ENCODE peak calls at places on chromosome 16, in ten cellular contexts. One of them, this sample, is unnamed.
A peak's percentile ranks its signal among the peaks of the same experiment; 100 is the strongest.

GRCh38 chr16:89020068-89020924 is 43.3 kb upstream of the CBFA2T3 start:
- DNase-seq in WERI-Rb-1: no peak
- DNase-seq in fibroblast of pulmonary artery: no peak
- DNase-seq in AG04450: no peak
- DNase-seq in left ventricle myocardium inferior: peak; percentile 12
- DNase-seq in astrocyte of the cerebellum: no peak
- DNase-seq in stomach: no peak
- DNase-seq in bronchial epithelial cell: no peak
- DNase-seq in AG09309: no peak
- DNase-seq in BJ: no peak
- DNase-seq in this sample: no peak

GRCh38 chr16:11913425-11914079 is 2.2 kb downstream of the GSPT1 start:
- DNase-seq in bronchial epithelial cell: peak; percentile 71
- DNase-seq in stomach: no peak
- DNase-seq in AG09309: no peak
- DNase-seq in WERI-Rb-1: no peak
- DNase-seq in left ventricle myocardium inferior: no peak
- DNase-seq in fibroblast of pulmonary artery: no peak
- DNase-seq in AG04450: no peak
- DNase-seq in astrocyte of the cerebellum: no peak
- DNase-seq in BJ: no peak
- DNase-seq in this sample: no peak

GRCh38 chr16:86073763-86074493 is 175.0 kb downstream of the IRF8 start:
- DNase-seq in fibroblast of pulmonary artery: no peak
- DNase-seq in bronchial epithelial cell: no peak
- DNase-seq in AG04450: no peak
- DNase-seq in AG09309: no peak
- DNase-seq in stomach: no peak
- DNase-seq in BJ: no peak
- DNase-seq in left ventricle myocardium inferior: no peak
- DNase-seq in WERI-Rb-1: no peak
- DNase-seq in astrocyte of the cerebellum: no peak
- DNase-seq in this sample: no peak

GRCh38 chr16:69371564-69371963 is 14.2 kb downstream of the TERF2 start:
- DNase-seq in fibroblast of pulmonary artery: no peak
- DNase-seq in WERI-Rb-1: no peak
- DNase-seq in astrocyte of the cerebellum: no peak
- DNase-seq in bronchial epithelial cell: no peak
- DNase-seq in stomach: no peak
- DNase-seq in BJ: no peak
- DNase-seq in AG09309: no peak
- DNase-seq in AG04450: no peak
- DNase-seq in left ventricle myocardium inferior: no peak
- DNase-seq in this sample: no peak

GRCh38 chr16:27431773-27432599 is 30.0 kb downstream of the IL21R start:
- DNase-seq in astrocyte of the cerebellum: no peak
- DNase-seq in AG04450: no peak
- DNase-seq in fibroblast of pulmonary artery: no peak
- DNase-seq in WERI-Rb-1: no peak
- DNase-seq in bronchial epithelial cell: peak; percentile 82
- DNase-seq in stomach: peak; percentile 21
- DNase-seq in left ventricle myocardium inferior: no peak
- DNase-seq in AG09309: no peak
- DNase-seq in BJ: no peak
- DNase-seq in this sample: peak; percentile 17

GRCh38 chr16:61181982-61182381 is 854.3 kb downstream of the CDH8 start:
- DNase-seq in stomach: no peak
- DNase-seq in WERI-Rb-1: no peak
- DNase-seq in left ventricle myocardium inferior: no peak
- DNase-seq in AG04450: no peak
- DNase-seq in fibroblast of pulmonary artery: no peak
- DNase-seq in astrocyte of the cerebellum: no peak
- DNase-seq in AG09309: no peak
- DNase-seq in bronchial epithelial cell: no peak
- DNase-seq in BJ: no peak
- DNase-seq in this sample: no peak

GRCh38 chr16:56667581-56668571 is at the start of gene MT1G:
- DNase-seq in left ventricle myocardium inferior: peak; percentile 48
- DNase-seq in astrocyte of the cerebellum: no peak
- DNase-seq in stomach: peak; percentile 87
- DNase-seq in bronchial epithelial cell: no peak
- DNase-seq in BJ: no peak
- DNase-seq in AG09309: no peak
- DNase-seq in WERI-Rb-1: no peak
- DNase-seq in fibroblast of pulmonary artery: no peak
- DNase-seq in AG04450: no peak
- DNase-seq in this sample: peak; percentile 58

GRCh38 chr16:47944589-47944988 is 211.2 kb downstream of the ABCC12 start:
- DNase-seq in left ventricle myocardium inferior: no peak
- DNase-seq in astrocyte of the cerebellum: no peak
- DNase-seq in fibroblast of pulmonary artery: no peak
- DNase-seq in AG04450: no peak
- DNase-seq in bronchial epithelial cell: no peak
- DNase-seq in stomach: no peak
- DNase-seq in AG09309: no peak
- DNase-seq in BJ: no peak
- DNase-seq in WERI-Rb-1: no peak
- DNase-seq in this sample: no peak

GRCh38 chr16:58040945-58041627 is 15.5 kb downstream of the MMP15 start:
- DNase-seq in bronchial epithelial cell: no peak
- DNase-seq in AG04450: no peak
- DNase-seq in AG09309: no peak
- DNase-seq in fibroblast of pulmonary artery: no peak
- DNase-seq in BJ: no peak
- DNase-seq in left ventricle myocardium inferior: no peak
- DNase-seq in stomach: no peak
- DNase-seq in astrocyte of the cerebellum: no peak
- DNase-seq in WERI-Rb-1: no peak
- DNase-seq in this sample: no peak

DNA sequence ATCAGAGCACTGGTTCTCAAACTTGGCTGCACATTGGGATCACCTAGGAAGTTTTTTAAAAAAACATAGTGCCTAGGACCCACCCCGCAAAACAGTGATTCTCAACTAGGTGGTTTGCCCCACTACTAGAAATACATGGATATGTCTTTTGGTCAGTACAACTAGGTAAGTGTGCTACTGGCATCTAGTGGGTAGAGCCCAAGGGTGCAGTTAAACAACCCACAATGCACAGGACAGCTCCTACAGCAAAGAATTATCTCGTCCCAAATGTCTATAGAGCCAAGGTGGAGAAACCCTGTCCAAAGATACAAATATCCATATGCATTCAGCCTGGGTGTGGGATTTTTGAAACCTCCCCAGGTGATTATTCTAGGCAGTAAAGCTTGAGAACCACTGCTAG is 11.8 kb upstream of the ZNF19 start:
- DNase-seq in left ventricle myocardium inferior: no peak
- DNase-seq in WERI-Rb-1: no peak
- DNase-seq in bronchial epithelial cell: no peak
- DNase-seq in AG04450: no peak
- DNase-seq in fibroblast of pulmonary artery: no peak
- DNase-seq in astrocyte of the cerebellum: no peak
- DNase-seq in stomach: no peak
- DNase-seq in AG09309: no peak
- DNase-seq in BJ: no peak
- DNase-seq in this sample: no peak
- TF ChIP-seq CTCF in left ventricle myocardium inferior: no peak
- TF ChIP-seq CTCF in WERI-Rb-1: no peak
- TF ChIP-seq CTCF in bronchial epithelial cell: no peak
- TF ChIP-seq CTCF in AG04450: no peak
- TF ChIP-seq CTCF in fibroblast of pulmonary artery: no peak
- TF ChIP-seq CTCF in astrocyte of the cerebellum: no peak
- TF ChIP-seq CTCF in stomach: no peak
- TF ChIP-seq CTCF in AG09309: no peak
- TF ChIP-seq CTCF in BJ: no peak
- TF ChIP-seq CTCF in this sample: no peak

GRCh38 chr16:694187-694862 is 4.1 kb upstream of the WDR24 start:
- DNase-seq in bronchial epithelial cell: no peak
- DNase-seq in left ventricle myocardium inferior: no peak
- DNase-seq in BJ: no peak
- DNase-seq in WERI-Rb-1: no peak
- DNase-seq in AG04450: no peak
- DNase-seq in stomach: no peak
- DNase-seq in AG09309: no peak
- DNase-seq in astrocyte of the cerebellum: no peak
- DNase-seq in fibroblast of pulmonary artery: no peak
- DNase-seq in this sample: no peak
- H3K4me3 ChIP-seq in bronchial epithelial cell: peak overlapping the region; percentile 39
- H3K4me3 ChIP-seq in left ventricle myocardium inferior: peak overlapping the region; percentile 23
- H3K4me3 ChIP-seq in BJ: no peak overlapping the region
- H3K4me3 ChIP-seq in WERI-Rb-1: no peak overlapping the region
- H3K4me3 ChIP-seq in AG04450: no peak overlapping the region
- H3K4me3 ChIP-seq in stomach: peak overlapping the region; percentile 52
- H3K4me3 ChIP-seq in AG09309: no peak overlapping the region
- H3K4me3 ChIP-seq in astrocyte of the cerebellum: no peak overlapping the region
- H3K4me3 ChIP-seq in fibroblast of pulmonary artery: no peak overlapping the region
- H3K4me3 ChIP-seq in this sample: no peak overlapping the region

GRCh38 chr16:5235119-5235518 is 137.5 kb upstream of the EEF2KMT start:
- DNase-seq in AG09309: no peak
- DNase-seq in left ventricle myocardium inferior: no peak
- DNase-seq in bronchial epithelial cell: no peak
- DNase-seq in fibroblast of pulmonary artery: no peak
- DNase-seq in stomach: no peak
- DNase-seq in BJ: no peak
- DNase-seq in AG04450: no peak
- DNase-seq in WERI-Rb-1: no peak
- DNase-seq in astrocyte of the cerebellum: no peak
- DNase-seq in this sample: no peak

GRCh38 chr16:5231246-5231759 is 133.7 kb upstream of the EEF2KMT start:
- DNase-seq in AG09309: no peak
- DNase-seq in AG04450: no peak
- DNase-seq in astrocyte of the cerebellum: no peak
- DNase-seq in fibroblast of pulmonary artery: no peak
- DNase-seq in BJ: no peak
- DNase-seq in WERI-Rb-1: no peak
- DNase-seq in bronchial epithelial cell: no peak
- DNase-seq in stomach: no peak
- DNase-seq in left ventricle myocardium inferior: no peak
- DNase-seq in this sample: no peak

DNA sequence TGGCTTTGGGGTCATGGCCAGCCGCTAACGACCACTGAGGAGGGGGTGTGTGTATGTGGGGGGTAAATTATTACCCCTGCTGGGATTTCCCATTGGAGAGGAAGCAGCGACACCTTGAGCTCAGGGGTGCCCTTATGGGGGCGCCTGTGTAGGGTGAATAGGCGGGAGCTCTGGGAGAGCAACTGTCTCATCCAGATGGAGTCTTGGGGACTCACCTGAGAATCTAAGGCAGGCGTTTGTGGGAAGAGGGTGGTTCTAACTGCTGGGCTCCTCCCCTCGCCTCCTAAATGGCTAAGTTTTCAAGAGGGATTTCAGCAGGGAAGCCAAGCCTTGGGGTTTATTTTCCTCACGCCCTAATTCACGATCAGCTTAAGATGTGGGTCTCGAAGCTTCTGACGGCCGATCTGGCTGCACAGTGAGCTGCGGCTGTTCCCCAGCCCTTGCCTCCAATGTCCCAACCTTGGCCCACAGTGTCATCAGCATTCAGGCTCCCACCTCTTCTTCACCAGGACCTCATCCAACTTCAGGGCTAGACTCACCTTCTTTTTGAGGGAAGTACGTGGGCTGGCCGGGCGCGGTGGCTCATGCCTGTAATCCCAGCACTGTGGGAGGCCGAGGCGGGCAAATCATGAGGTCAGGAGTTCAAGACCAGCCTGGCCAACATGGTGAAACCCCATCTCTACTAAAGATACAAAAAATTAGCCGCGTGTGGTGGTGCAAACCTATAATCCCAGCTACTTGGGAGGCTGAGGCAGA is 136.9 kb upstream of the EEF2KMT start:
- DNase-seq in stomach: no peak
- DNase-seq in AG04450: no peak
- DNase-seq in left ventricle myocardium inferior: no peak
- DNase-seq in astrocyte of the cerebellum: no peak
- DNase-seq in WERI-Rb-1: no peak
- DNase-seq in bronchial epithelial cell: no peak
- DNase-seq in AG09309: no peak
- DNase-seq in BJ: no peak
- DNase-seq in fibroblast of pulmonary artery: no peak
- DNase-seq in this sample: no peak
- TF ChIP-seq CTCF in stomach: no peak
- TF ChIP-seq CTCF in AG04450: no peak
- TF ChIP-seq CTCF in left ventricle myocardium inferior: no peak
- TF ChIP-seq CTCF in astrocyte of the cerebellum: no peak
- TF ChIP-seq CTCF in WERI-Rb-1: no peak
- TF ChIP-seq CTCF in bronchial epithelial cell: no peak
- TF ChIP-seq CTCF in AG09309: no peak
- TF ChIP-seq CTCF in BJ: no peak
- TF ChIP-seq CTCF in fibroblast of pulmonary artery: no peak
- TF ChIP-seq CTCF in this sample: no peak

DNA sequence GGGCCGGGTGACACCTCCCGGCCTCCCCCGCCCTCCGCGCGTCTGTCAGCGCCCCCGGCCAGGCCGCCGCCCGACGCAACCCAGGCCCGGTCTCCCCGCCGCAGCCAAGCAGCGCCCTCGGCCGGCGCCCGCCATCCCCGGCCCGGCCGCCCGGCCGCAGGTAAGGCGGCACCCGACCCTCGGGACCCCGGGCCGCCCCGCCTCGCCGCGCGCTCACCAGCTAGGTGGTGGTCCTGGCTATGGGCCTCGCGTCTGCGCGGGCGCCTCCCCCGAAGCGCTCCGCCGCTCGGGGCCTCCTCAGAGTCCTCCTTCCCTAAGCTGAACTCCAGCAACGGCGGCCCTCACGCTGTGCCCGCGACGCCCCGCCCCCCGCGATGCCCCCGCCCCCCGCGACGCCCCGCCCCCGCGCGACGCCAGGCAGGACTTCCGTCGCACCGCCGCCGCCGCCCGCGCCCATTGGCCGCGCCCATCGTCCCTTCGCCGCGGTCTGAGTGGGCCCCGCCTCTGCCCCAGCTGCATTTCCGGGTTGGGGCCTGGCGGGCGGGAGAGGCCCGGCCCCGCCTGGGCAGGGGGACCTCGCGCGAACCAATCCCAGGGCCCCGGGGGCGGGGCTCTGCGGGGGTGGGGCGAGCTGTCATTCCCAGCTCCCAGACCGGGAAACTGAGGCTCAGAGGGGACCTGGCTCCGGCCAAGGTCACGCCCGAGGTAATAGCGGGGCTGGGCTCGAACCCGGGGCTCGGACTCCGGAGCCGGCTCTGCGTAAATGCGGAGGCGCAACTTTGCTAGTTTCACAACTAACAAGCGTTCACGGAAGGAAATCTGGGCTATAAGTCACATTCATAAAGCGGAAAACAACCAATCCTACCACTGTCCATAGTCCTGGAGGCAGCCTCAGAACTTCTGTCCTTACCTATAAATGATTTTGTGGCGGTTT is 9.0 kb upstream of the KCTD5 start:
- DNase-seq in stomach: peak; percentile 97
- DNase-seq in AG09309: peak; percentile 41
- DNase-seq in fibroblast of pulmonary artery: peak; percentile 94
- DNase-seq in AG04450: peak; percentile 48
- DNase-seq in BJ: peak; percentile 62
- DNase-seq in bronchial epithelial cell: peak; percentile 76
- DNase-seq in astrocyte of the cerebellum: peak; percentile 76
- DNase-seq in left ventricle myocardium inferior: peak; percentile 97
- DNase-seq in WERI-Rb-1: peak; percentile 94
- DNase-seq in this sample: peak; percentile 95
- H3K4me3 ChIP-seq in stomach: peak overlapping the region; percentile 60
- H3K4me3 ChIP-seq in AG09309: peak overlapping the region; percentile 77
- H3K4me3 ChIP-seq in fibroblast of pulmonary artery: peak overlapping the region; percentile 64
- H3K4me3 ChIP-seq in AG04450: peak overlapping the region; percentile 63
- H3K4me3 ChIP-seq in BJ: peak overlapping the region; percentile 54
- H3K4me3 ChIP-seq in bronchial epithelial cell: peak overlapping the region; percentile 56
- H3K4me3 ChIP-seq in astrocyte of the cerebellum: peak overlapping the region; percentile 59
- H3K4me3 ChIP-seq in left ventricle myocardium inferior: peak overlapping the region; percentile 69
- H3K4me3 ChIP-seq in WERI-Rb-1: peak overlapping the region; percentile 45
- H3K4me3 ChIP-seq in this sample: peak overlapping the region; percentile 90

This sample was measured in lung.